ENCODE peak calls at places on chromosomes 16 and 17, in six cellular contexts. D is anterior cingulate cortex; Y is CD8-positive, alpha-beta T cell; A is HEK293T; K is stimulated activated CD4-positive, alpha-beta T cell treated with anti-CD3 and anti-CD28 coated beads, Interleukin-4, amount 100 ng/mL, for 48 hours; Z is T-helper 1 cell. V is an unnamed sample.

GRCh38 chr16:407253-407652 is 5.6 kb downstream of the DECR2 start:
- DNase-seq in Y (no peak), D (no peak), A (no peak), Z (no peak), K (no peak), V (no peak)

GRCh38 chr17:29124135-29124930 is 55.9 kb downstream of the MYO18A start:
- DNase-seq in A (peak; percentile 62), K (no peak), Z (no peak), Y (peak; percentile 53), D (no peak), V (no peak)

GRCh38 chr17:73313526-73314127 is 1.8 kb upstream of the CDC42EP4 start:
- DNase-seq in D (no peak), A (no peak), K (no peak), Y (no peak), Z (no peak), V (no peak)

GRCh38 chr17:57823469-57824401 is 26.1 kb downstream of the MRPS23 start:
- DNase-seq in Z (no peak), Y (no peak), K (no peak), A (peak; percentile 59), D (no peak), V (no peak)

GRCh38 chr16:77674888-77675287 is 47.4 kb upstream of the NUDT7 start:
- DNase-seq in K (no peak), Z (no peak), A (no peak), Y (no peak), D (no peak), V (no peak)

GRCh38 chr16:78778724-78779004 is 679.2 kb downstream of the WWOX start:
- DNase-seq in Z (no peak), Y (no peak), D (no peak), A (no peak), K (no peak), V (no peak)

GRCh38 chr17:28313841-28314240 is 5.2 kb upstream of the TMEM97 start:
- DNase-seq in A (no peak), D (no peak), Y (no peak), K (no peak), Z (no peak), V (no peak)

GRCh38 chr17:41793749-41794602 is 7.5 kb upstream of the JUP start:
- DNase-seq in D (no peak), A (no peak), Z (no peak), Y (no peak), K (no peak), V (no peak)

V was measured in activated CD8-positive, alpha-beta memory T cell treated with anti-CD3 and anti-CD28 coated beads for 24 hours.